ENCODE peak calls at places on chromosomes 5 and 9, in five cellular contexts. U is mesendoderm, V is gastrocnemius medialis, J is neural progenitor cell, W is adrenal gland. G is an unnamed sample.
A peak's percentile ranks its signal among the peaks of the same experiment; 100 is the strongest.

GRCh38 chr9:134962065-134962997 is 44.6 kb upstream of the FCN1 start:
- DNase-seq in U (no peak), V (no peak), J (no peak), W (no peak), G (no peak)

GRCh38 chr9:74555015-74555414 is 57.9 kb downstream of the RORB start:
- DNase-seq in U (no peak), V (peak; percentile 11), J (no peak), W (peak; percentile 53), G (no peak)

GRCh38 chr5:34998058-34998789 is 49.5 kb downstream of the AGXT2 start:
- DNase-seq in U (no peak), V (no peak), J (no peak), W (no peak), G (no peak)

GRCh38 chr5:138212828-138213160 is 329 bp downstream of the CDC23 start:
- DNase-seq in U (peak; percentile 37), V (peak; percentile 11), J (peak; percentile 43), W (no peak), G (no peak)

GRCh38 chr5:128216860-128217531 is 133.4 kb downstream of the SLC12A2 start:
- DNase-seq in U (no peak), V (no peak), J (no peak), W (no peak), G (no peak)

GRCh38 chr9:9921771-9922170 is 691.0 kb downstream of the PTPRD start:
- DNase-seq in U (no peak), V (no peak), J (no peak), W (no peak), G (no peak)

GRCh38 chr5:100406640-100407039 is 128.5 kb upstream of the FAM174A start:
- DNase-seq in U (no peak), V (no peak), J (no peak), W (no peak), G (no peak)

GRCh38 chr9:97271292-97271691 is 36.2 kb upstream of the CCDC180 start:
- DNase-seq in U (peak; percentile 54), V (no peak), J (peak; percentile 52), W (no peak), G (no peak)

GRCh38 chr5:126100767-126101166 is 322.4 kb upstream of the GRAMD2B start:
- DNase-seq in U (peak; percentile 32), V (no peak), J (peak; percentile 5), W (no peak), G (no peak)

GRCh38 chr5:10703676-10704075 is 57.4 kb downstream of the DAP start:
- DNase-seq in U (no peak), V (no peak), J (no peak), W (peak; percentile 34), G (peak; percentile 80)

GRCh38 chr5:110441035-110441434 is 285.4 kb downstream of the TMEM232 start:
- DNase-seq in U (peak; percentile 81), V (no peak), J (peak; percentile 66), W (no peak), G (no peak)

GRCh38 chr5:67012241-67012640 is 184.4 kb downstream of the CD180 start:
- DNase-seq in U (no peak), V (no peak), J (no peak), W (no peak), G (no peak)

GRCh38 chr9:96139592-96140251 is 162.3 kb downstream of the HSD17B3 start:
- DNase-seq in U (no peak), V (peak; percentile 38), J (no peak), W (no peak), G (peak; percentile 57)

GRCh38 chr9:131585375-131585774 is 40.1 kb downstream of the PRRT1B start:
- DNase-seq in U (no peak), V (no peak), J (no peak), W (peak; percentile 15), G (no peak)

GRCh38 chr9:132411091-132411508 is 1.1 kb downstream of the CFAP77 start:
- DNase-seq in U (peak; percentile 88), V (no peak), J (peak; percentile 90), W (no peak), G (peak; percentile 53)

DNA sequence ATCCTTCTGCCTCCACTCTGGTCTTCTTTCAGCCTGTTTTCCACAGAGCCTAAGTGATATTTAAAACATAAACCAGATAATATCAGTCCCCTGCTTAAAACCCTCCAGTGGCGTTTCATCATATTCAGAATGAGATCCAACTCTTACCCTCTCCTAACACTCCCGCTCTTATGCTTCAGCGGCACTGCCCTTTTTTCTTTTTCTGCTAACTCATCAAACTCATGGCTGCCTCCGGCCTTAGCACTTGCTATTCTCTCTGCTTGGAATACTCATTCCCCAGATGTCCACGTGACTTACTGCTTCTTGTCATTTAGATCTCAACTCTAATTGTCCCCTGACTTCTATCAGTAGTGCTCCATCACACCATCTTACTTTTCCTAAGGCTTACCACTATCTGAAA is 73.6 kb downstream of the PIP5K1B start:
- DNase-seq in U (no peak), V (no peak), J (no peak), W (no peak), G (no peak)
- H3K4me1 ChIP-seq in U (no peaks in the 10 kb centered on the region), V (peaks cover 40% of the 10 kb centered on the region), J (peaks cover 26% of the 10 kb centered on the region), W (peaks cover 16% of the 10 kb centered on the region), G (peaks cover 9% of the 10 kb centered on the region)

GRCh38 chr9:36278243-36278642 is 20.0 kb upstream of the GNE start:
- DNase-seq in U (no peak), V (no peak), J (no peak), W (no peak), G (no peak)
- H3K4me1 ChIP-seq in U (no peaks in the 10 kb centered on the region), V (no peaks in the 10 kb centered on the region), J (no peaks in the 10 kb centered on the region), W (no peaks in the 10 kb centered on the region), G (peaks cover 5% of the 10 kb centered on the region)

DNA sequence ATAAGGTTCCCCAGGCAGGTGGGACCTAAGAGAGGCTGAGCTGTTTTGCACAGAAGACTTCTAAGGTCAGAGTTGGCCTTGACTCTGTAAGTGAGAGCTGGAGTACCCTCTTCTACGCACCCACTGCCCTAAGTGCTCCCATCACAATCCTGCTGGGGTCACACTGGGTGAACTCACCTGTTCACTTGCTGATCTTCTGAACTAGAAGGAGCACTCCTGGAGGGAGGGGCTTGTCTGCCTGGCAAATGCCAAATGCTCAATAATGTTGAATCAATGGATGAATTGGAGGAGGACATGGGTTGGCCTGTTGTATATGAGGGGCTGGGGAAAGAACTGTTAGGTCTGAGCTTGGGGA is 43.1 kb downstream of the CXXC5 start:
- DNase-seq in U (no peak), V (no peak), J (no peak), W (no peak), G (no peak)
- H3K4me1 ChIP-seq in U (peaks cover 26% of the 10 kb centered on the region), V (peaks cover 58% of the 10 kb centered on the region), J (peaks cover 55% of the 10 kb centered on the region), W (peaks cover 10% of the 10 kb centered on the region), G (peaks cover 8% of the 10 kb centered on the region)

DNA sequence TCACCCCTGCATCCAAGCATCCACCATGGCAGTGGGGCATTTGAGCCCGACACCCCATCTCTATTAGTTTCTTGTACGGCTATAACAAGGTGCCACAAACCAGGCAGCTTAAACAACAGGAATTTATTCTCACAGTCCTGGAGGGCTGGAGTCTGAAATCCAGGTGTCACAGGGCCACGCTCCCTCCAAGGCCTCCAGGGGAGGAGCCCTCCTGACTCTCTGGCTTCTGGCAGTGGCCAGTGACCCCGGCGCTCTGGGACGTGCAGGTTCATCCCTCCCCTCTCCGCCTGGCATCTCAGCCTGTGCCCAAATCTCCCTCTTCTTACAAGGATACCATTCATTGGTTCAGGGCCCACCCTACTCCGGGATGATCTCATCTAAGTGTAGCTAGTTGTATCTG is 394.5 kb upstream of the IRX1 start:
- DNase-seq in U (no peak), V (no peak), J (no peak), W (no peak), G (no peak)
- H3K4me1 ChIP-seq in U (peaks cover 5% of the 10 kb centered on the region), V (no peaks in the 10 kb centered on the region), J (peaks cover 21% of the 10 kb centered on the region), W (no peaks in the 10 kb centered on the region), G (no peaks in the 10 kb centered on the region)

DNA sequence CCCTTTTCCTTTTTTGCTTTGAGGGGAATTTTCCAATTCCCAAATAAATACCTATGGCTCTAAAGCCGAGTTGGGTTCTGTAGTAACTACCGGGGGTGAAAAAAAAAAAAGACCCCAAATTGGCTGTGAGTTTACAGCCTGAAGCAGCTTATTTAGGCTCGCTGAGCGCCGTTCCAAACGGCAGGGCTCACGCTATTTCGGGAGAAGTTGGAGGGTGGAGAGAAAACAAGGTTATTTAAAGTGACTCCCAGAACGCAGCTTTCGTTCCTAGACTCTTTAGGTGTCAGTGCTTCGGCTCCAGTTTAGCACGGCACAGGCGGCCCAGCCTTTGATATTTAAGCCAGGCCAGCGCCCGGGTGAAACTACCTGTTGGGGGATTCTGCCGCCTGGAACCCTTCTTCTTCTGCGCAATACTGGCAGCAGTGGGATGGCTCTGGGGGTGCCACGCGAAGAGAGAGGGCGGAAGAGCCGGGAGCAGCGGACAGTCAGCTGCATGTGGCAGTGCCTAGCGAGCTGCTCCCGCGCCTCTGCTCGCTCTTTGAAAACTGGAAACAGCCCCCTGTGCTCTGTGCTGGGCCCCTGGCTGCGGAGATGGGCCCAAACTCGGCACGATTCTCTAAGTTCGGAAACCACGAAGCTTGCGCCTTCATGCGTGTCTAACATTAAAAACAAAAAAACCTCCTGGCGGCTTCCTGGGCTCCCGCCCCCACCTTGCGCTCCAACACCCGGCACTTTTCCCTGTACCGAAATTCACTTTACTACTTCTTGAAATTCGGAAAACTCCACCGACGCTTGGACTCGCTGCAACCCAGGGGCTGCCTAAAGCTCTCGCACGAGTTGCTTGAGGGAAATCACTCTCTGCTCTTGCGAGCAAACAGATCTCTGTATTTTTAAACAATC is 34.5 kb upstream of the NFIB start:
- DNase-seq in U (peak; percentile 59), V (peak; percentile 35), J (peak; percentile 64), W (no peak), G (no peak)
- H3K4me1 ChIP-seq in U (peaks cover 5% of the 10 kb centered on the region), V (peaks cover 26% of the 10 kb centered on the region), J (peaks cover 60% of the 10 kb centered on the region), W (no peaks in the 10 kb centered on the region), G (peaks cover 16% of the 10 kb centered on the region)

GRCh38 chr5:181245427-181246275 is 1.9 kb upstream of the RACK1 start:
- DNase-seq in U (peak; percentile 35), V (peak; percentile 39), J (peak; percentile 20), W (peak; percentile 47), G (no peak)

GRCh38 chr5:181242031-181242451 is 1.7 kb downstream of the RACK1 start:
- DNase-seq in U (no peak), V (no peak), J (no peak), W (no peak), G (no peak)

GRCh38 chr5:181241393-181241975 is 2.2 kb downstream of the RACK1 start:
- DNase-seq in U (peak; percentile 56), V (peak; percentile 75), J (no peak), W (no peak), G (no peak)

GRCh38 chr5:181243521-181244307 is at the start of gene RACK1:
- DNase-seq in U (peak; percentile 97), V (peak; percentile 87), J (peak; percentile 96), W (peak; percentile 85), G (peak; percentile 90)

DNA sequence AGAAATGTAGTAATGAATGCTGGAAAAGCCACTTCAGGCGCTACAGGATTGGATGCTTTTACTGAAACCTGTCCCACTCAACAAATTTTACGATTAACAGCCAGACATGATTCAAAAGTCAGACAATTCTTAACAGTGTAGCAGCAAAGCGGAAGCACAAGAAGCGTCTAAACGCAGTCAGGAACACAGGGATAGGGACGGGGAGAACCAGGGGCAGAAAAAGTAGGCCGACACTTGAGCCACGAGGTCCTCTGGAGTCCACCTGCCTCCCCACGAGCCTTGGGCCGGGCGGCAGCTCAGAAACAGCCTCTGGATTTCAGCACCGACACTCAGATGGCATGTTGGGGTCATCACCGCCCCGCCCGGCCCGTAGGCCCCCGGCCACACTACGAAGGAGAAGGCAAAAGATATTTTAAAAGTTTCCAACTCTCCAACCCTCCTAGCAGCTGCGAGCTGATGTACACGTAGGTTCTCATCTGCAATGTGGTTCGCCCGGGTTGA is 636 bp downstream of the RACK1 start:
- DNase-seq in U (no peak), V (peak; percentile 44), J (peak; percentile 25), W (no peak), G (no peak)
- H3K4me1 ChIP-seq in U (peaks cover 9% of the 10 kb centered on the region), V (peaks cover 44% of the 10 kb centered on the region), J (peaks cover 16% of the 10 kb centered on the region), W (peaks cover 32% of the 10 kb centered on the region), G (peaks cover 9% of the 10 kb centered on the region)